ENCODE peak calls at places on chromosomes 3 and 15, in four cellular contexts. G, F, W and N are unnamed samples.

GRCh38 chr3:159273608-159274007 is 471.8 kb downstream of the MFSD1 start:
- DNase-seq in W (no peak), G (no peak), F (no peak), N (no peak)

GRCh38 chr15:40743921-40744809 is 10.9 kb downstream of the RMDN3 start:
- DNase-seq in G (peak), F (peak), W (no peak), N (no peak)

GRCh38 chr3:127467386-127467785 is 123.1 kb downstream of the TPRA1 start:
- DNase-seq in W (no peak), F (no peak), G (no peak), N (no peak)

GRCh38 chr3:48276856-48277641 is 36.1 kb downstream of the ZNF589 start:
- DNase-seq in F (no peak), G (peak), W (no peak), N (no peak)

GRCh38 chr3:16305121-16305541 is 40.1 kb downstream of the OXNAD1 start:
- DNase-seq in W (no peak), G (no peak), F (no peak), N (no peak)

GRCh38 chr3:194913281-194913680 is 227.6 kb downstream of the FAM43A start:
- DNase-seq in G (no peak), F (no peak), W (no peak), N (no peak)

GRCh38 chr3:10524270-10524669 is 18.9 kb upstream of the ATP2B2 start:
- DNase-seq in W (no peak), G (peak), F (no peak), N (no peak)

GRCh38 chr15:60901647-60902046 is 327.5 kb downstream of the RORA start:
- DNase-seq in G (no peak), F (no peak), W (no peak), N (no peak)

GRCh38 chr3:133294253-133294652 is 105.6 kb upstream of the BFSP2 start:
- DNase-seq in G (no peak), W (no peak), F (no peak), N (no peak)

GRCh38 chr15:52496776-52497470 is 31.8 kb downstream of the MYO5A start:
- DNase-seq in W (no peak), G (no peak), F (no peak), N (no peak)

GRCh38 chr3:106339551-106339950 is 470.7 kb upstream of the CBLB start:
- DNase-seq in F (no peak), W (no peak), G (no peak), N (no peak)

GRCh38 chr3:124600765-124601164 is 129.5 kb upstream of the UMPS start:
- DNase-seq in F (no peak), W (no peak), G (no peak), N (no peak)

GRCh38 chr3:134357261-134357913 is 16.9 kb downstream of the AMOTL2 start:
- DNase-seq in F (no peak), W (no peak), G (no peak), N (peak)

GRCh38 chr3:107629556-107629955 is 106.8 kb downstream of the BBX start:
- DNase-seq in F (peak), W (peak), G (no peak), N (no peak)

GRCh38 chr15:96268421-96269204 is 61.9 kb upstream of the NR2F2 start:
- DNase-seq in F (no peak), W (no peak), G (no peak), N (no peak)

GRCh38 chr15:49421991-49422390 is 1.1 kb upstream of the FGF7 start:
- DNase-seq in F (no peak), W (peak), G (peak), N (no peak)

GRCh38 chr3:16807441-16807840 is 77.3 kb upstream of the PLCL2 start:
- DNase-seq in W (peak), G (no peak), F (no peak), N (no peak)

GRCh38 chr3:114155370-114155821 is 23.5 kb downstream of the DRD3 start:
- DNase-seq in F (no peak), G (peak), W (no peak), N (no peak)

GRCh38 chr3:9934235-9934621 is 594 bp downstream of the CRELD1 start:
- DNase-seq in G (no peak), W (no peak), F (peak), N (no peak)

GRCh38 chr15:82108489-82109078 is 62.8 kb upstream of the MEX3B start:
- DNase-seq in G (peak), F (peak), W (no peak), N (no peak)
- TF ChIP-seq CTCF in G (peak), F (peak), W (peak), N (peak)

GRCh38 chr15:23629234-23629805 is 18.3 kb downstream of the MAGEL2 start:
- DNase-seq in F (no peak), W (no peak), G (no peak), N (no peak)
- TF ChIP-seq CTCF in F (peak), W (peak), G (no peak), N (peak)

GRCh38 chr15:71411538-71412482 is 296.5 kb downstream of the THSD4 start:
- DNase-seq in W (peak), G (no peak), F (no peak), N (no peak)
- TF ChIP-seq CTCF in W (no peak), G (no peak), F (no peak), N (peak)

DNA sequence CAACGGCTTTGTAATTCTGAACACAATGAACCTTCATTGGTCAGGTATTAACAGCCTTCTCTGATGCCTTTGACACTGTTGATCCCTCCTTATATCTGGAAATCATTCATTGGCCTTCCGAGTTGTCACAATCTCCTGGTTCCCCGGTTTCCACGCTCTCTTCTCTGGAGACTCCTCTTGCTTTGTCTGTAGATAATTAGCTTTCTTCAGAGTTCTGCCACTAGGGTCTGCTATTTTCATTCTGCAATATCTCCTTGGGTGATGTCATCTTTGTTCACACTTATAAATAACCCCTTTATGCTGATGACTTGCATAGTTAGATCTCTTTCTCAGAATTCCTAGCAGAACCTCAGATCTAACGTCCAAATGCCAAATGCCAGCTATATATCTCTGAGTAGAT is 583.8 kb upstream of the ZNF717 start:
- DNase-seq in G (no peak), F (no peak), W (no peak), N (no peak)
- TF ChIP-seq CTCF in G (no peak), F (no peak), W (peak), N (peak)

DNA sequence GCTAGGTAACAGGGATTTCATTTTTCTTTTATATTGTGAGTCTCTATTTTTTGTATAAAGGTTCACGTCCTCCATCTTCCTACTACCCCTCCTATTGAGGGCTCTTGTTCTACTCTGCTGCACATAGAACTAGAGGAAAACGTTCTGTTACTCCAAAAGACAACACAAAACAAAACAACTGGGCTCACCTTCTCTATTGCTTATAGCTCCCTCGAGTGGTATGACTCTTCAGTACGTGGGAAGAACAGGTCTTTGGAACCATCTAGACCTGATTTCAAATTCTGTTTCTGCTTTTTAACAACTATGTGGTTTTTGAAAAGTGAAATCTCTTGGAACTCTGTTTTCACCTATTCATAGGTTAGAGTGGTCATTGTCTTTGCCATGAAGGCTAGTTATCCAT is 515.3 kb downstream of the SOX2 start:
- DNase-seq in W (no peak), F (no peak), G (no peak), N (no peak)
- TF ChIP-seq CTCF in W (no peak), F (no peak), G (no peak), N (no peak)

GRCh38 chr3:185267193-185267592 is 13.3 kb upstream of the EHHADH start:
- DNase-seq in G (no peak), F (no peak), W (no peak), N (no peak)

GRCh38 chr3:185270956-185271332 is 17.1 kb upstream of the EHHADH start:
- DNase-seq in W (no peak), F (no peak), G (no peak), N (no peak)

GRCh38 chr3:185268194-185268809 is 14.5 kb upstream of the EHHADH start:
- DNase-seq in G (no peak), F (no peak), W (no peak), N (no peak)

GRCh38 chr3:185272051-185272450 is 18.2 kb upstream of the EHHADH start:
- DNase-seq in G (no peak), F (no peak), W (no peak), N (no peak)

DNA sequence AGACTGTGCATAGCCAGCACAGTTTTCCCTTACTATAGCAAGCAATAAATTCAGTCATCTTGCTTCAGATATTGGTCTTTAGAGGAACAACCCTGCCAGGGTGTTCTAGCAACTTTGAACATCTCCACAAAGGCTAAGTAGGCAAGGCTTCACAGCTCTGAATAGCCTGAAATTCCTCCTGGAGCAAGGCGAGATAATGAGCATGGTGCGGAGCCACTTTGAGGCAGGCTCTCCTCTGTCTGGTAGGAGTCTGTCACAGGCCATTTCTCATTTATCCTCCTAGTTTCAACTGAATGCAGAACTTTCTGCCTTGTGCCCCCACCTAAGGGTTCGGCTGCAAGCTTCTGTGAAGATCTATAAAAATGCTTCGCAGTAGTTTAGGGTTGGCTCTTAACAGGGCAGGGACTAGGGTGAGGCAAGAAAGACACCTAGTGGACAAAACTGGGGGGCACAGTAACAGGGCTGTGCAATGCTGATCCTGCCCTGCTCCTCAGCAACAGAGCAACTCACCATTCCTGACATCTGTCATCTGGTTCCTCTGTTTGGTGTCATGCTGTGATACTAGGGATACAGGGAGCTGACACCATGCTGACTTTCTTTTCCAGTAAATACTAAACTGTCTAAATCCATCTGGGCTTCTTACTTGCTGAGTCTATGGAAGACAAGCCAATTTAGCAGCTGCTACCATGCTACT is 16.6 kb upstream of the EHHADH start:
- DNase-seq in W (no peak), F (no peak), G (peak), N (no peak)
- TF ChIP-seq CTCF in W (peak), F (peak), G (no peak), N (peak)

GRCh38 chr15:31258260-31258659 is 68.4 kb upstream of the KLF13 start:
- DNase-seq in G (no peak), W (no peak), F (no peak), N (no peak)

GRCh38 chr15:31257286-31257685 is 69.3 kb upstream of the KLF13 start:
- DNase-seq in F (no peak), G (no peak), W (no peak), N (no peak)

GRCh38 chr15:31261266-31262142 is 65.1 kb upstream of the KLF13 start:
- DNase-seq in F (no peak), W (no peak), G (peak), N (peak)

GRCh38 chr15:31260646-31261265 is 65.9 kb upstream of the KLF13 start:
- DNase-seq in G (peak), F (no peak), W (no peak), N (peak)

GRCh38 chr15:31259562-31260252 is 66.9 kb upstream of the KLF13 start:
- DNase-seq in F (no peak), G (no peak), W (no peak), N (no peak)
- TF ChIP-seq CTCF in F (no peak), G (no peak), W (no peak), N (no peak)

DNA sequence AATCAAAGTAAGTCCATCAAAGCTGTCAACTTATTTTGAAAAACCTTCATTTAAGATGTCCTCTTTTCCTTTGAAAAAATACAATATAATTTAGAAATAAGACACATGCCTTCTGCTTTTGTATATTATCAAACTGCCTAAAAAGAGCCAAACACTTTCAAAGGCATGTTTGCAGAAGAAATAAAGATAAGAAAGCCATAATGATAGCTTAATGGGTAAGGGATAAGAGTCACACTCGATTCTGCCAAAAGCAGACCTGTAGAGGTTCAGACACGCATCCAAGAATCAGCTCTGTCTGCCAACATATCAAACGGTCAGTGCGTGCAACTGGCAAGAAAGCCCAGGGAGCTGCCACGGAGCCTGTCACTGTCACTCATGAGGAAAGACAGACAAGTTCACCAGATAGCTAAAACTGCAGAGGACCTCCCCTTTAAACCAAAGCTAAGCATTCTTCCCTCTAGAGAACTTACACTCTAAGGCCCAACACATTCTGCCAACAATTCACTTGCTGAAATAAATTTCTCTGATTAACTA is 23.3 kb downstream of the DCP1A start:
- DNase-seq in G (no peak), W (no peak), F (no peak), N (no peak)
- TF ChIP-seq CTCF in G (no peak), W (no peak), F (no peak), N (no peak)

GRCh38 chr15:90713081-90713480 is 4.1 kb upstream of the BLM start:
- DNase-seq in W (no peak), F (no peak), G (no peak), N (no peak)

GRCh38 chr15:90718232-90718631 is 1.1 kb downstream of the BLM start:
- DNase-seq in F (no peak), G (no peak), W (no peak), N (no peak)

GRCh38 chr15:90711842-90712241 is 5.3 kb upstream of the BLM start:
- DNase-seq in G (no peak), W (no peak), F (no peak), N (no peak)

GRCh38 chr15:90716317-90716975 is 700 bp upstream of the BLM start:
- DNase-seq in F (peak), W (no peak), G (no peak), N (no peak)

GRCh38 chr15:90716976-90717821 is at the start of gene BLM:
- DNase-seq in W (peak), F (peak), G (peak), N (peak)
- TF ChIP-seq CTCF in W (peak), F (no peak), G (peak), N (peak)